ENCODE peak calls at places on chromosomes 3 and 15, in six cellular contexts. One of them, this sample, is unnamed.

GRCh38 chr3:172135185-172135584 is 95.8 kb downstream of the FNDC3B start:
- DNase-seq in stimulated activated CD4-positive, alpha-beta T cell treated with anti-CD3 and anti-CD28 coated beads, Interleukin-15, amount 100 ng/mL, for 1 hour: no peak
- DNase-seq in activated CD4-positive, alpha-beta T cell treated with anti-CD3 and anti-CD28 coated beads for 48 hours: no peak
- DNase-seq in cardiac fibroblast: no peak
- DNase-seq in GDM1: no peak
- DNase-seq in psoas muscle: no peak
- DNase-seq in this sample: no peak

GRCh38 chr15:39088186-39088585 is 492.7 kb upstream of the THBS1 start:
- DNase-seq in stimulated activated CD4-positive, alpha-beta T cell treated with anti-CD3 and anti-CD28 coated beads, Interleukin-15, amount 100 ng/mL, for 1 hour: no peak
- DNase-seq in activated CD4-positive, alpha-beta T cell treated with anti-CD3 and anti-CD28 coated beads for 48 hours: no peak
- DNase-seq in cardiac fibroblast: no peak
- DNase-seq in GDM1: no peak
- DNase-seq in psoas muscle: no peak
- DNase-seq in this sample: no peak

GRCh38 chr3:110620118-110620517 is 451.5 kb upstream of the NECTIN3 start:
- DNase-seq in stimulated activated CD4-positive, alpha-beta T cell treated with anti-CD3 and anti-CD28 coated beads, Interleukin-15, amount 100 ng/mL, for 1 hour: no peak
- DNase-seq in activated CD4-positive, alpha-beta T cell treated with anti-CD3 and anti-CD28 coated beads for 48 hours: no peak
- DNase-seq in cardiac fibroblast: no peak
- DNase-seq in GDM1: no peak
- DNase-seq in psoas muscle: no peak
- DNase-seq in this sample: peak

GRCh38 chr3:13648060-13648743 is 99.3 kb downstream of the FBLN2 start:
- DNase-seq in stimulated activated CD4-positive, alpha-beta T cell treated with anti-CD3 and anti-CD28 coated beads, Interleukin-15, amount 100 ng/mL, for 1 hour: peak
- DNase-seq in activated CD4-positive, alpha-beta T cell treated with anti-CD3 and anti-CD28 coated beads for 48 hours: peak
- DNase-seq in cardiac fibroblast: peak
- DNase-seq in GDM1: peak
- DNase-seq in psoas muscle: peak
- DNase-seq in this sample: peak

GRCh38 chr15:72237286-72238224 is 6.6 kb upstream of the PKM start:
- DNase-seq in stimulated activated CD4-positive, alpha-beta T cell treated with anti-CD3 and anti-CD28 coated beads, Interleukin-15, amount 100 ng/mL, for 1 hour: no peak
- DNase-seq in activated CD4-positive, alpha-beta T cell treated with anti-CD3 and anti-CD28 coated beads for 48 hours: peak
- DNase-seq in cardiac fibroblast: peak
- DNase-seq in GDM1: peak
- DNase-seq in psoas muscle: peak
- DNase-seq in this sample: peak

GRCh38 chr15:99986297-99987118 is 253.3 kb upstream of the LYSMD4 start:
- DNase-seq in stimulated activated CD4-positive, alpha-beta T cell treated with anti-CD3 and anti-CD28 coated beads, Interleukin-15, amount 100 ng/mL, for 1 hour: no peak
- DNase-seq in activated CD4-positive, alpha-beta T cell treated with anti-CD3 and anti-CD28 coated beads for 48 hours: no peak
- DNase-seq in cardiac fibroblast: no peak
- DNase-seq in GDM1: no peak
- DNase-seq in psoas muscle: no peak
- DNase-seq in this sample: no peak

GRCh38 chr15:48388017-48388936 is 57.0 kb downstream of the DUT start:
- DNase-seq in stimulated activated CD4-positive, alpha-beta T cell treated with anti-CD3 and anti-CD28 coated beads, Interleukin-15, amount 100 ng/mL, for 1 hour: no peak
- DNase-seq in activated CD4-positive, alpha-beta T cell treated with anti-CD3 and anti-CD28 coated beads for 48 hours: no peak
- DNase-seq in cardiac fibroblast: no peak
- DNase-seq in GDM1: no peak
- DNase-seq in psoas muscle: no peak
- DNase-seq in this sample: no peak

GRCh38 chr3:16412192-16412808 is 101.2 kb downstream of the RFTN1 start:
- DNase-seq in stimulated activated CD4-positive, alpha-beta T cell treated with anti-CD3 and anti-CD28 coated beads, Interleukin-15, amount 100 ng/mL, for 1 hour: no peak
- DNase-seq in activated CD4-positive, alpha-beta T cell treated with anti-CD3 and anti-CD28 coated beads for 48 hours: no peak
- DNase-seq in cardiac fibroblast: no peak
- DNase-seq in GDM1: no peak
- DNase-seq in psoas muscle: no peak
- DNase-seq in this sample: no peak

GRCh38 chr3:126098391-126098858 is 14.5 kb upstream of the SLC41A3 start:
- DNase-seq in stimulated activated CD4-positive, alpha-beta T cell treated with anti-CD3 and anti-CD28 coated beads, Interleukin-15, amount 100 ng/mL, for 1 hour: no peak
- DNase-seq in activated CD4-positive, alpha-beta T cell treated with anti-CD3 and anti-CD28 coated beads for 48 hours: no peak
- DNase-seq in cardiac fibroblast: peak
- DNase-seq in GDM1: no peak
- DNase-seq in psoas muscle: no peak
- DNase-seq in this sample: no peak

GRCh38 chr3:69115731-69116130 is 6.7 kb downstream of the LMOD3 start:
- DNase-seq in stimulated activated CD4-positive, alpha-beta T cell treated with anti-CD3 and anti-CD28 coated beads, Interleukin-15, amount 100 ng/mL, for 1 hour: no peak
- DNase-seq in activated CD4-positive, alpha-beta T cell treated with anti-CD3 and anti-CD28 coated beads for 48 hours: no peak
- DNase-seq in cardiac fibroblast: no peak
- DNase-seq in GDM1: no peak
- DNase-seq in psoas muscle: no peak
- DNase-seq in this sample: no peak

GRCh38 chr3:128584412-128585020 is 66.1 kb downstream of the RPN1 start:
- DNase-seq in stimulated activated CD4-positive, alpha-beta T cell treated with anti-CD3 and anti-CD28 coated beads, Interleukin-15, amount 100 ng/mL, for 1 hour: no peak
- DNase-seq in activated CD4-positive, alpha-beta T cell treated with anti-CD3 and anti-CD28 coated beads for 48 hours: peak
- DNase-seq in cardiac fibroblast: peak
- DNase-seq in GDM1: peak
- DNase-seq in psoas muscle: peak
- DNase-seq in this sample: peak

GRCh38 chr15:37056894-37057205 is 43.5 kb downstream of the MEIS2 start:
- DNase-seq in stimulated activated CD4-positive, alpha-beta T cell treated with anti-CD3 and anti-CD28 coated beads, Interleukin-15, amount 100 ng/mL, for 1 hour: no peak
- DNase-seq in activated CD4-positive, alpha-beta T cell treated with anti-CD3 and anti-CD28 coated beads for 48 hours: no peak
- DNase-seq in cardiac fibroblast: no peak
- DNase-seq in GDM1: no peak
- DNase-seq in psoas muscle: no peak
- DNase-seq in this sample: no peak

GRCh38 chr3:169615833-169616232 is 47.7 kb downstream of the MECOM start:
- DNase-seq in stimulated activated CD4-positive, alpha-beta T cell treated with anti-CD3 and anti-CD28 coated beads, Interleukin-15, amount 100 ng/mL, for 1 hour: no peak
- DNase-seq in activated CD4-positive, alpha-beta T cell treated with anti-CD3 and anti-CD28 coated beads for 48 hours: no peak
- DNase-seq in cardiac fibroblast: no peak
- DNase-seq in GDM1: no peak
- DNase-seq in psoas muscle: no peak
- DNase-seq in this sample: no peak

GRCh38 chr3:111035896-111036295 is 35.7 kb upstream of the NECTIN3 start:
- DNase-seq in stimulated activated CD4-positive, alpha-beta T cell treated with anti-CD3 and anti-CD28 coated beads, Interleukin-15, amount 100 ng/mL, for 1 hour: no peak
- DNase-seq in activated CD4-positive, alpha-beta T cell treated with anti-CD3 and anti-CD28 coated beads for 48 hours: no peak
- DNase-seq in cardiac fibroblast: no peak
- DNase-seq in GDM1: no peak
- DNase-seq in psoas muscle: no peak
- DNase-seq in this sample: no peak

GRCh38 chr3:89173546-89173945 is 66.1 kb downstream of the EPHA3 start:
- DNase-seq in stimulated activated CD4-positive, alpha-beta T cell treated with anti-CD3 and anti-CD28 coated beads, Interleukin-15, amount 100 ng/mL, for 1 hour: no peak
- DNase-seq in activated CD4-positive, alpha-beta T cell treated with anti-CD3 and anti-CD28 coated beads for 48 hours: no peak
- DNase-seq in cardiac fibroblast: no peak
- DNase-seq in GDM1: no peak
- DNase-seq in psoas muscle: no peak
- DNase-seq in this sample: no peak

GRCh38 chr3:12187448-12188327 is 29.0 kb upstream of the TIMP4 start:
- DNase-seq in stimulated activated CD4-positive, alpha-beta T cell treated with anti-CD3 and anti-CD28 coated beads, Interleukin-15, amount 100 ng/mL, for 1 hour: no peak
- DNase-seq in activated CD4-positive, alpha-beta T cell treated with anti-CD3 and anti-CD28 coated beads for 48 hours: peak
- DNase-seq in cardiac fibroblast: peak
- DNase-seq in GDM1: peak
- DNase-seq in psoas muscle: no peak
- DNase-seq in this sample: peak

GRCh38 chr3:150169279-150169970 is 198.7 kb upstream of the PFN2 start:
- DNase-seq in stimulated activated CD4-positive, alpha-beta T cell treated with anti-CD3 and anti-CD28 coated beads, Interleukin-15, amount 100 ng/mL, for 1 hour: no peak
- DNase-seq in activated CD4-positive, alpha-beta T cell treated with anti-CD3 and anti-CD28 coated beads for 48 hours: no peak
- DNase-seq in cardiac fibroblast: no peak
- DNase-seq in GDM1: no peak
- DNase-seq in psoas muscle: no peak
- DNase-seq in this sample: no peak